ENCODE peak calls at places on chromosomes 4 and X, in six cellular contexts. L is GM12878, U is A549, R is IMR-90, S is K562, H is HepG2. N is an unnamed sample.

GRCh38 chrX:53716328-53717088 is 30.0 kb upstream of the HUWE1 start:
- DNase-seq in L (peak), U (no peak), S (no peak), H (no peak), R (peak), N (no peak)

GRCh38 chr4:55549888-55550287 is 3.2 kb upstream of the CLOCK start:
- DNase-seq in L (no peak), U (no peak), R (peak), H (no peak), S (no peak), N (no peak)

GRCh38 chr4:102281171-102281842 is 64.0 kb downstream of the SLC39A8 start:
- DNase-seq in S (no peak), R (no peak), U (no peak), H (no peak), L (no peak), N (no peak)

GRCh38 chr4:8915201-8916200 is 43.9 kb upstream of the HMX1 start:
- DNase-seq in S (no peak), L (no peak), H (no peak), U (no peak), R (no peak), N (no peak)

GRCh38 chr4:14289708-14290107 is 662.2 kb upstream of the BOD1L1 start:
- DNase-seq in S (no peak), R (no peak), U (no peak), L (no peak), H (no peak), N (no peak)

GRCh38 chrX:108447303-108447702 is 7.7 kb downstream of the COL4A5 start:
- DNase-seq in U (no peak), R (peak), H (peak), L (no peak), S (no peak), N (no peak)

GRCh38 chr4:156193800-156194199 is 240.1 kb upstream of the CTSO start:
- DNase-seq in U (no peak), L (no peak), S (no peak), R (peak), H (no peak), N (no peak)

GRCh38 chr4:52157641-52158316 is 106.7 kb downstream of the SPATA18 start:
- DNase-seq in L (no peak), H (no peak), U (no peak), R (no peak), S (no peak), N (no peak)

GRCh38 chrX:139204903-139205667 is 325.5 kb upstream of the F9 start:
- DNase-seq in R (no peak), S (peak), U (peak), L (no peak), H (no peak), N (peak)

GRCh38 chrX:110851780-110852179 is 56.2 kb upstream of the CHRDL1 start:
- DNase-seq in H (no peak), U (peak), L (no peak), R (peak), S (no peak), N (no peak)

GRCh38 chrX:140503714-140504351 is 1.0 kb downstream of the SOX3 start:
- DNase-seq in H (no peak), S (no peak), R (peak), L (no peak), U (no peak), N (peak)

GRCh38 chr4:176814770-176815169 is 22.0 kb upstream of the VEGFC start:
- DNase-seq in L (no peak), H (no peak), U (no peak), R (peak), S (no peak), N (no peak)

GRCh38 chr4:10354746-10355145 is 102.5 kb downstream of the ZNF518B start:
- DNase-seq in U (no peak), S (no peak), L (no peak), R (no peak), H (no peak), N (no peak)

GRCh38 chr4:128191115-128191897 is 96.3 kb downstream of the PGRMC2 start:
- DNase-seq in R (peak), S (peak), H (peak), U (peak), L (peak), N (peak)

GRCh38 chrX:17441965-17442364 is 67.0 kb downstream of the NHS start:
- DNase-seq in R (peak), H (no peak), L (no peak), S (no peak), U (no peak), N (no peak)

GRCh38 chrX:133402042-133402453 is 13.2 kb downstream of the GPC4 start:
- DNase-seq in R (peak), H (no peak), L (no peak), S (no peak), U (no peak), N (no peak)
- TF ChIP-seq BHLHE40 in R (no peak), H (no peak), L (no peak), S (no peak), U (no peak), N (no peak)

DNA sequence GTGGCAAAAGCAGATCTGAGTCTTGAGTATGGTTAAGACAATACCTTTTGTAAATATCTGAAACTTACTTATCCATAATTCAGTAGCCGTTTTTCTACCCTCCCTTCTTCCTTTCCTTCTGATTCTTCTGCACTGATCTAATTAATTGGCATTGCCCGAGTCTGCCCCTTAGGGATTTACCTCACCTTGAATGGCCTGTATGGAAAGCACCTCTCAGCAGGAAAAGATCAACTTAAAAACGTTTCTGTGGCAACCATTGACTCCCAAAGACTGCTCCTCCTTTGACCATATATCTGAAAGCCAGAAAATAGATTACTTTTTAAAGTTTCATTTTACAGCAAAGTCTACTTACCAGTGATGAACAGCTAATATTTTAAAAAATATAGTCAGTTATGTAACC is 496.5 kb upstream of the LCORL start:
- DNase-seq in L (no peak), H (no peak), R (no peak), U (no peak), S (no peak), N (no peak)
- TF ChIP-seq BHLHE40 in L (no peak), H (no peak), R (no peak), U (no peak), S (no peak), N (no peak)

GRCh38 chr4:97349468-97350186 is 793.6 kb downstream of the STPG2 start:
- DNase-seq in H (no peak), R (no peak), U (no peak), L (no peak), S (no peak), N (no peak)
- TF ChIP-seq BHLHE40 in H (no peak), R (no peak), U (no peak), L (no peak), S (no peak), N (no peak)

GRCh38 chr4:182885738-182886077 is 31.5 kb downstream of the DCTD start:
- DNase-seq in U (no peak), R (peak), H (no peak), L (no peak), S (no peak), N (no peak)
- TF ChIP-seq BHLHE40 in U (no peak), R (no peak), H (no peak), L (no peak), S (no peak), N (no peak)

GRCh38 chrX:57417827-57418226 is 131.3 kb downstream of the FAAH2 start:
- DNase-seq in H (no peak), R (no peak), L (peak), S (no peak), U (no peak), N (no peak)
- TF ChIP-seq BHLHE40 in H (no peak), R (no peak), L (no peak), S (no peak), U (no peak), N (no peak)

DNA sequence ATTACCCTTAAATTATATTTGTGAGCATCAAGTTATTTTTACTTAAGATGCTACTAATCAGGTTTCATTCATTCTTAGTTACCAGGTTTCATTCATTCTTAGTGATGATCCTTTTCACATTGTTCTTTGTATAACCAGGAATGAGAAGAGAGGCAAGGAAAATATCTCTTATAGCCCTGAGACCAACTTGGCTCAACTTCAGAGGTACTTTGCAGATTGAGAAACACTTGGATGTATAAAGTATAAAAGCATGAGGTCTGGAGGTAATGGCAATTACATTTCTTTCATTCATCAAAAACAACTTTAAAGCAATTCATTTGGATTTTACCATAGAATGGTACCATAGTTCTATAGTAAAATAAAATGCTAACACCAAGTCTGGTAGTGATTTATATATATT is 231.0 kb downstream of the PRDM5 start:
- DNase-seq in H (no peak), U (no peak), R (peak), S (no peak), L (no peak), N (no peak)
- TF ChIP-seq BHLHE40 in H (no peak), U (no peak), R (no peak), S (no peak), L (no peak), N (no peak)

GRCh38 chrX:121671649-121672048 is 624.2 kb downstream of the GLUD2 start:
- DNase-seq in R (no peak), L (peak), H (no peak), U (no peak), S (no peak), N (no peak)
- TF ChIP-seq BHLHE40 in R (no peak), L (no peak), H (no peak), U (no peak), S (no peak), N (no peak)

GRCh38 chr4:47827339-47828047 is 10.4 kb downstream of the CORIN start:
- DNase-seq in U (no peak), R (no peak), L (no peak), S (no peak), H (no peak), N (no peak)
- TF ChIP-seq BHLHE40 in U (no peak), R (no peak), L (no peak), S (no peak), H (no peak), N (no peak)

GRCh38 chrX:129565046-129565649 is 25.1 kb downstream of the OCRL start:
- DNase-seq in L (no peak), U (no peak), S (no peak), R (peak), H (no peak), N (no peak)
- TF ChIP-seq BHLHE40 in L (no peak), U (no peak), S (no peak), R (no peak), H (no peak), N (no peak)

GRCh38 chr4:39976945-39977488 is 694 bp downstream of the PDS5A start:
- DNase-seq in H (no peak), S (no peak), L (no peak), R (no peak), U (no peak), N (peak)
- TF ChIP-seq BHLHE40 in H (no peak), S (no peak), L (no peak), R (no peak), U (no peak), N (no peak)

N was measured in HEK293T.